ENCODE peak calls at places on chromosomes 13 and 19, in four cellular contexts. J is GM04504; Z is CD8-positive, alpha-beta memory T cell; N is RPMI7951. D is an unnamed sample.

GRCh38 chr13:108270442-108270841 is 924 bp downstream of the TNFSF13B start:
- DNase-seq in J (no peak), Z (no peak), N (no peak), D (no peak)

GRCh38 chr13:113653264-113654174 is 4.5 kb downstream of the ATP4B start:
- DNase-seq in J (no peak), Z (no peak), N (no peak), D (no peak)

GRCh38 chr19:35380450-35381124 is 9.7 kb downstream of the GPR42 start:
- DNase-seq in J (no peak), Z (no peak), N (no peak), D (no peak)

GRCh38 chr19:34220472-34221063 is 33.8 kb upstream of the GARRE1 start:
- DNase-seq in J (no peak), Z (peak), N (peak), D (no peak)

GRCh38 chr19:3626473-3627350 is at the start of gene CACTIN:
- DNase-seq in J (peak), Z (peak), N (peak), D (peak)

GRCh38 chr13:27619093-27619705 is 1.1 kb downstream of the LNX2 start:
- DNase-seq in J (no peak), Z (no peak), N (peak), D (no peak)

GRCh38 chr19:4066682-4067395 is at the start of gene ZBTB7A:
- DNase-seq in J (no peak), Z (peak), N (peak), D (no peak)

GRCh38 chr19:49436381-49437017 is 4.8 kb downstream of the SLC17A7 start:
- DNase-seq in J (no peak), Z (peak), N (no peak), D (no peak)

GRCh38 chr19:15365264-15365663 is 14.3 kb downstream of the AKAP8 start:
- DNase-seq in J (no peak), Z (no peak), N (no peak), D (no peak)

GRCh38 chr13:51861728-51862300 is at the start of gene CCDC70:
- DNase-seq in J (no peak), Z (no peak), N (peak), D (no peak)

GRCh38 chr19:35357867-35358573 is at the start of gene FFAR3:
- DNase-seq in J (peak), Z (no peak), N (no peak), D (no peak)

GRCh38 chr19:17441241-17442135 is 7.0 kb downstream of the TMEM221 start:
- DNase-seq in J (no peak), Z (no peak), N (peak), D (no peak)

GRCh38 chr13:112711528-112712265 is 21.9 kb downstream of the ATP11A start:
- DNase-seq in J (peak), Z (no peak), N (peak), D (peak)

GRCh38 chr19:35913589-35913988 is 5.5 kb upstream of the TYROBP start:
- DNase-seq in J (no peak), Z (no peak), N (no peak), D (no peak)

GRCh38 chr19:28883241-28883693 is 329.7 kb downstream of the UQCRFS1 start:
- DNase-seq in J (peak), Z (no peak), N (no peak), D (no peak)

GRCh38 chr13:106376411-106377112 is 158.9 kb downstream of the EFNB2 start:
- DNase-seq in J (peak), Z (no peak), N (peak), D (peak)

GRCh38 chr19:45419396-45419795 is 4.3 kb downstream of the ERCC1 start:
- DNase-seq in J (no peak), Z (no peak), N (no peak), D (no peak)

GRCh38 chr19:873084-874019 is 13.9 kb downstream of the CFD start:
- DNase-seq in J (peak), Z (peak), N (peak), D (no peak)

GRCh38 chr13:94535775-94536174 is 56.3 kb upstream of the DCT start:
- DNase-seq in J (no peak), Z (no peak), N (no peak), D (no peak)

GRCh38 chr19:46416077-46416709 is 2.8 kb upstream of the CCDC8 start:
- DNase-seq in J (peak), Z (no peak), N (peak), D (no peak)

GRCh38 chr19:56301886-56302620 is 12.6 kb downstream of the ZSCAN5A start:
- DNase-seq in J (no peak), Z (no peak), N (no peak), D (no peak)

GRCh38 chr13:23488442-23488841 is 54.9 kb upstream of the SACS start:
- DNase-seq in J (no peak), Z (no peak), N (peak), D (no peak)